ENCODE peak calls at places on chromosomes 13 and 19, in six cellular contexts. One of them, this sample, is unnamed.

GRCh38 chr13:36885901-36886300 is 34.1 kb downstream of the SMAD9 start:
- DNase-seq in SW480: no peak
- DNase-seq in chondrocyte: no peak
- DNase-seq in KBM-7: no peak
- DNase-seq in kidney: no peak
- DNase-seq in CD4-positive, alpha-beta memory T cell: no peak
- DNase-seq in this sample: no peak

GRCh38 chr19:952049-952679 is 26.3 kb downstream of the ARID3A start:
- DNase-seq in SW480: no peak
- DNase-seq in chondrocyte: no peak
- DNase-seq in KBM-7: no peak
- DNase-seq in kidney: no peak
- DNase-seq in CD4-positive, alpha-beta memory T cell: peak; percentile 17
- DNase-seq in this sample: no peak

GRCh38 chr13:35164324-35164932 is 222.4 kb downstream of the NBEA start:
- DNase-seq in SW480: peak; percentile 73
- DNase-seq in chondrocyte: no peak
- DNase-seq in KBM-7: peak; percentile 66
- DNase-seq in kidney: no peak
- DNase-seq in CD4-positive, alpha-beta memory T cell: no peak
- DNase-seq in this sample: no peak

GRCh38 chr13:41294914-41295313 is 16.2 kb upstream of the NAA16 start:
- DNase-seq in SW480: no peak
- DNase-seq in chondrocyte: no peak
- DNase-seq in KBM-7: no peak
- DNase-seq in kidney: no peak
- DNase-seq in CD4-positive, alpha-beta memory T cell: no peak
- DNase-seq in this sample: no peak

GRCh38 chr19:32828643-32829344 is 40.8 kb downstream of the SLC7A9 start:
- DNase-seq in SW480: no peak
- DNase-seq in chondrocyte: peak; percentile 62
- DNase-seq in KBM-7: no peak
- DNase-seq in kidney: no peak
- DNase-seq in CD4-positive, alpha-beta memory T cell: no peak
- DNase-seq in this sample: no peak

GRCh38 chr19:44573647-44574046 is 39.7 kb upstream of the IGSF23 start:
- DNase-seq in SW480: no peak
- DNase-seq in chondrocyte: no peak
- DNase-seq in KBM-7: no peak
- DNase-seq in kidney: no peak
- DNase-seq in CD4-positive, alpha-beta memory T cell: no peak
- DNase-seq in this sample: no peak

GRCh38 chr13:110102053-110102452 is 204.9 kb downstream of the COL4A1 start:
- DNase-seq in SW480: no peak
- DNase-seq in chondrocyte: no peak
- DNase-seq in KBM-7: no peak
- DNase-seq in kidney: no peak
- DNase-seq in CD4-positive, alpha-beta memory T cell: no peak
- DNase-seq in this sample: no peak

GRCh38 chr13:76440568-76440967 is 445.6 kb downstream of the KCTD12 start:
- DNase-seq in SW480: no peak
- DNase-seq in chondrocyte: no peak
- DNase-seq in KBM-7: peak; percentile 44
- DNase-seq in kidney: no peak
- DNase-seq in CD4-positive, alpha-beta memory T cell: no peak
- DNase-seq in this sample: no peak

GRCh38 chr19:18491995-18492953 is 29.6 kb downstream of the ELL start:
- DNase-seq in SW480: no peak
- DNase-seq in chondrocyte: no peak
- DNase-seq in KBM-7: no peak
- DNase-seq in kidney: no peak
- DNase-seq in CD4-positive, alpha-beta memory T cell: no peak
- DNase-seq in this sample: no peak

GRCh38 chr19:19033426-19034203 is at the start of the genes ARMC6 and SUGP2:
- DNase-seq in SW480: peak; percentile 83
- DNase-seq in chondrocyte: peak; percentile 92
- DNase-seq in KBM-7: peak; percentile 94
- DNase-seq in kidney: peak; percentile 95
- DNase-seq in CD4-positive, alpha-beta memory T cell: peak; percentile 88
- DNase-seq in this sample: peak; percentile 92

GRCh38 chr13:77503398-77503797 is 32.1 kb upstream of the SCEL start:
- DNase-seq in SW480: no peak
- DNase-seq in chondrocyte: no peak
- DNase-seq in KBM-7: no peak
- DNase-seq in kidney: no peak
- DNase-seq in CD4-positive, alpha-beta memory T cell: no peak
- DNase-seq in this sample: no peak

GRCh38 chr19:18008814-18009213 is 844 bp downstream of the ARRDC2 start:
- DNase-seq in SW480: no peak
- DNase-seq in chondrocyte: no peak
- DNase-seq in KBM-7: no peak
- DNase-seq in kidney: no peak
- DNase-seq in CD4-positive, alpha-beta memory T cell: peak; percentile 36
- DNase-seq in this sample: no peak

GRCh38 chr19:3576696-3577443 is 4.1 kb downstream of the HMG20B start:
- DNase-seq in SW480: peak; percentile 62
- DNase-seq in chondrocyte: no peak
- DNase-seq in KBM-7: no peak
- DNase-seq in kidney: no peak
- DNase-seq in CD4-positive, alpha-beta memory T cell: no peak
- DNase-seq in this sample: no peak

GRCh38 chr13:45178349-45179142 is 22.3 kb downstream of the KCTD4 start:
- DNase-seq in SW480: no peak
- DNase-seq in chondrocyte: no peak
- DNase-seq in KBM-7: no peak
- DNase-seq in kidney: no peak
- DNase-seq in CD4-positive, alpha-beta memory T cell: no peak
- DNase-seq in this sample: no peak

This sample was measured in stimulated activated naive CD8-positive, alpha-beta T cell treated with anti-CD3 and anti-CD28 coated beads, Interleukin-15, Interleukin-2, amounts not matched to agents 100 U/mL and 50 U/mL, for 24 hours.